ENCODE peak calls at places on chromosome 5, in nine cellular contexts. One of them, this sample, is unnamed.

GRCh38 chr5:132388244-132389050 is 18.9 kb downstream of the SLC22A5 start:
- DNase-seq in neural progenitor cell: no peak
- DNase-seq in stimulated activated CD4-positive, alpha-beta T cell treated with anti-CD3 and anti-CD28 coated beads, TNF-alpha, amount 100 ng/mL, for 24 hours: no peak
- DNase-seq in Caki2: peak; percentile 82
- DNase-seq in nephron progenitor cell: no peak
- DNase-seq in NCI-H1105: no peak
- DNase-seq in T1000: no peak
- DNase-seq in H9: no peak
- DNase-seq in NAMALWA: no peak
- DNase-seq in this sample: no peak

GRCh38 chr5:25190521-25191000 is 545.8 kb upstream of the CDH10 start:
- DNase-seq in neural progenitor cell: no peak
- DNase-seq in stimulated activated CD4-positive, alpha-beta T cell treated with anti-CD3 and anti-CD28 coated beads, TNF-alpha, amount 100 ng/mL, for 24 hours: no peak
- DNase-seq in Caki2: no peak
- DNase-seq in nephron progenitor cell: no peak
- DNase-seq in NCI-H1105: no peak
- DNase-seq in T1000: no peak
- DNase-seq in H9: no peak
- DNase-seq in NAMALWA: no peak
- DNase-seq in this sample: no peak

GRCh38 chr5:15702102-15702501 is 202.1 kb downstream of the FBXL7 start:
- DNase-seq in neural progenitor cell: no peak
- DNase-seq in stimulated activated CD4-positive, alpha-beta T cell treated with anti-CD3 and anti-CD28 coated beads, TNF-alpha, amount 100 ng/mL, for 24 hours: no peak
- DNase-seq in Caki2: peak; percentile 74
- DNase-seq in nephron progenitor cell: no peak
- DNase-seq in NCI-H1105: no peak
- DNase-seq in T1000: no peak
- DNase-seq in H9: no peak
- DNase-seq in NAMALWA: no peak
- DNase-seq in this sample: no peak

GRCh38 chr5:109053995-109054417 is 306.3 kb downstream of the FER start:
- DNase-seq in neural progenitor cell: no peak
- DNase-seq in stimulated activated CD4-positive, alpha-beta T cell treated with anti-CD3 and anti-CD28 coated beads, TNF-alpha, amount 100 ng/mL, for 24 hours: no peak
- DNase-seq in Caki2: no peak
- DNase-seq in nephron progenitor cell: no peak
- DNase-seq in NCI-H1105: no peak
- DNase-seq in T1000: no peak
- DNase-seq in H9: no peak
- DNase-seq in NAMALWA: peak; percentile 20
- DNase-seq in this sample: no peak

GRCh38 chr5:138148811-138149210 is 9.6 kb upstream of the NME5 start:
- DNase-seq in neural progenitor cell: no peak
- DNase-seq in stimulated activated CD4-positive, alpha-beta T cell treated with anti-CD3 and anti-CD28 coated beads, TNF-alpha, amount 100 ng/mL, for 24 hours: no peak
- DNase-seq in Caki2: peak; percentile 27
- DNase-seq in nephron progenitor cell: no peak
- DNase-seq in NCI-H1105: no peak
- DNase-seq in T1000: no peak
- DNase-seq in H9: no peak
- DNase-seq in NAMALWA: no peak
- DNase-seq in this sample: no peak

GRCh38 chr5:119389288-119390065 is 33.7 kb downstream of the TNFAIP8 start:
- DNase-seq in neural progenitor cell: no peak
- DNase-seq in stimulated activated CD4-positive, alpha-beta T cell treated with anti-CD3 and anti-CD28 coated beads, TNF-alpha, amount 100 ng/mL, for 24 hours: no peak
- DNase-seq in Caki2: no peak
- DNase-seq in nephron progenitor cell: no peak
- DNase-seq in NCI-H1105: no peak
- DNase-seq in T1000: no peak
- DNase-seq in H9: no peak
- DNase-seq in NAMALWA: no peak
- DNase-seq in this sample: no peak

GRCh38 chr5:61256474-61256873 is 75.6 kb upstream of the ZSWIM6 start:
- DNase-seq in neural progenitor cell: no peak
- DNase-seq in stimulated activated CD4-positive, alpha-beta T cell treated with anti-CD3 and anti-CD28 coated beads, TNF-alpha, amount 100 ng/mL, for 24 hours: no peak
- DNase-seq in Caki2: no peak
- DNase-seq in nephron progenitor cell: no peak
- DNase-seq in NCI-H1105: no peak
- DNase-seq in T1000: no peak
- DNase-seq in H9: no peak
- DNase-seq in NAMALWA: no peak
- DNase-seq in this sample: no peak

GRCh38 chr5:157592594-157592993 is 17.0 kb upstream of the ADAM19 start:
- DNase-seq in neural progenitor cell: no peak
- DNase-seq in stimulated activated CD4-positive, alpha-beta T cell treated with anti-CD3 and anti-CD28 coated beads, TNF-alpha, amount 100 ng/mL, for 24 hours: no peak
- DNase-seq in Caki2: no peak
- DNase-seq in nephron progenitor cell: no peak
- DNase-seq in NCI-H1105: no peak
- DNase-seq in T1000: no peak
- DNase-seq in H9: no peak
- DNase-seq in NAMALWA: peak; percentile 82
- DNase-seq in this sample: no peak

GRCh38 chr5:76472338-76473336 is 69.6 kb downstream of the IQGAP2 start:
- DNase-seq in neural progenitor cell: no peak
- DNase-seq in stimulated activated CD4-positive, alpha-beta T cell treated with anti-CD3 and anti-CD28 coated beads, TNF-alpha, amount 100 ng/mL, for 24 hours: no peak
- DNase-seq in Caki2: no peak
- DNase-seq in nephron progenitor cell: no peak
- DNase-seq in NCI-H1105: no peak
- DNase-seq in T1000: no peak
- DNase-seq in H9: no peak
- DNase-seq in NAMALWA: no peak
- DNase-seq in this sample: no peak

GRCh38 chr5:180831139-180832080 is 28.8 kb upstream of the MGAT1 start:
- DNase-seq in neural progenitor cell: peak; percentile 71
- DNase-seq in stimulated activated CD4-positive, alpha-beta T cell treated with anti-CD3 and anti-CD28 coated beads, TNF-alpha, amount 100 ng/mL, for 24 hours: peak; percentile 70
- DNase-seq in Caki2: peak; percentile 83
- DNase-seq in nephron progenitor cell: peak; percentile 72
- DNase-seq in NCI-H1105: peak; percentile 38
- DNase-seq in T1000: peak; percentile 47
- DNase-seq in H9: peak; percentile 76
- DNase-seq in NAMALWA: peak; percentile 79
- DNase-seq in this sample: peak; percentile 7

This sample was measured in NCI-H1417 treated with DMSO at 0.1 percent for 48 hours.